ENCODE peak calls at places on chromosome 6, in five cellular contexts. One of them, this sample, is unnamed.
A peak's percentile ranks its signal among the peaks of the same experiment; 100 is the strongest.

GRCh38 chr6:146543940-146544661 is 468 bp downstream of the RAB32 start:
- DNase-seq in IMR-90: peak; percentile 38
- DNase-seq in A549: peak; percentile 15
- DNase-seq in uterus: no peak
- DNase-seq in sigmoid colon: peak; percentile 70
- DNase-seq in this sample: peak; percentile 7

GRCh38 chr6:90401933-90402830 is 105.5 kb upstream of the BACH2 start:
- DNase-seq in IMR-90: peak; percentile 7
- DNase-seq in A549: no peak
- DNase-seq in uterus: no peak
- DNase-seq in sigmoid colon: no peak
- DNase-seq in this sample: no peak

GRCh38 chr6:10030942-10031537 is 383.8 kb downstream of the TFAP2A start:
- DNase-seq in IMR-90: no peak
- DNase-seq in A549: no peak
- DNase-seq in uterus: no peak
- DNase-seq in sigmoid colon: no peak
- DNase-seq in this sample: peak; percentile 6

GRCh38 chr6:37696841-37697735 is 595 bp downstream of the MDGA1 start:
- DNase-seq in IMR-90: no peak
- DNase-seq in A549: peak; percentile 24
- DNase-seq in uterus: peak; percentile 31
- DNase-seq in sigmoid colon: no peak
- DNase-seq in this sample: peak; percentile 62

GRCh38 chr6:29628419-29629281 is 4.3 kb downstream of the GABBR1 start:
- DNase-seq in IMR-90: peak; percentile 73
- DNase-seq in A549: peak; percentile 81
- DNase-seq in uterus: peak; percentile 80
- DNase-seq in sigmoid colon: peak; percentile 92
- DNase-seq in this sample: peak; percentile 79

GRCh38 chr6:122838060-122838780 is 49.2 kb downstream of the SMPDL3A start:
- DNase-seq in IMR-90: peak; percentile 33
- DNase-seq in A549: peak; percentile 10
- DNase-seq in uterus: no peak
- DNase-seq in sigmoid colon: no peak
- DNase-seq in this sample: no peak

GRCh38 chr6:46044876-46045617 is 29.4 kb upstream of the CLIC5 start:
- DNase-seq in IMR-90: peak; percentile 74
- DNase-seq in A549: peak; percentile 18
- DNase-seq in uterus: no peak
- DNase-seq in sigmoid colon: no peak
- DNase-seq in this sample: peak; percentile 71

GRCh38 chr6:82113231-82113630 is 134.3 kb downstream of the IBTK start:
- DNase-seq in IMR-90: no peak
- DNase-seq in A549: no peak
- DNase-seq in uterus: no peak
- DNase-seq in sigmoid colon: no peak
- DNase-seq in this sample: no peak

GRCh38 chr6:34239240-34239825 is 2.7 kb downstream of the HMGA1 start:
- DNase-seq in IMR-90: no peak
- DNase-seq in A549: no peak
- DNase-seq in uterus: no peak
- DNase-seq in sigmoid colon: peak; percentile 42
- DNase-seq in this sample: peak; percentile 3

GRCh38 chr6:89597988-89598387 is 40.6 kb downstream of the LYRM2 start:
- DNase-seq in IMR-90: no peak
- DNase-seq in A549: peak; percentile 17
- DNase-seq in uterus: no peak
- DNase-seq in sigmoid colon: no peak
- DNase-seq in this sample: no peak

GRCh38 chr6:3518356-3518841 is 61.5 kb upstream of the SLC22A23 start:
- DNase-seq in IMR-90: peak; percentile 73
- DNase-seq in A549: peak; percentile 39
- DNase-seq in uterus: peak; percentile 20
- DNase-seq in sigmoid colon: peak; percentile 74
- DNase-seq in this sample: peak; percentile 82

GRCh38 chr6:72464791-72465691 is 156.8 kb upstream of the KCNQ5 start:
- DNase-seq in IMR-90: peak; percentile 83
- DNase-seq in A549: no peak
- DNase-seq in uterus: no peak
- DNase-seq in sigmoid colon: no peak
- DNase-seq in this sample: peak; percentile 35

GRCh38 chr6:41940759-41941279 is 789 bp downstream of the CCND3 start:
- DNase-seq in IMR-90: peak; percentile 12
- DNase-seq in A549: no peak
- DNase-seq in uterus: peak; percentile 56
- DNase-seq in sigmoid colon: peak; percentile 75
- DNase-seq in this sample: peak; percentile 27

GRCh38 chr6:15628499-15629131 is 34.2 kb downstream of the DTNBP1 start:
- DNase-seq in IMR-90: peak; percentile 94
- DNase-seq in A549: no peak
- DNase-seq in uterus: no peak
- DNase-seq in sigmoid colon: no peak
- DNase-seq in this sample: peak; percentile 26

GRCh38 chr6:136640132-136640915 is 90.1 kb upstream of the MAP7 start:
- DNase-seq in IMR-90: peak; percentile 82
- DNase-seq in A549: no peak
- DNase-seq in uterus: no peak
- DNase-seq in sigmoid colon: no peak
- DNase-seq in this sample: no peak

GRCh38 chr6:132669690-132670291 is 10.8 kb upstream of the TAAR1 start:
- DNase-seq in IMR-90: peak; percentile 54
- DNase-seq in A549: peak; percentile 15
- DNase-seq in uterus: no peak
- DNase-seq in sigmoid colon: no peak
- DNase-seq in this sample: peak; percentile 6

GRCh38 chr6:53268858-53269608 is 79.7 kb downstream of the ELOVL5 start:
- DNase-seq in IMR-90: no peak
- DNase-seq in A549: no peak
- DNase-seq in uterus: no peak
- DNase-seq in sigmoid colon: no peak
- DNase-seq in this sample: no peak

GRCh38 chr6:10271982-10272381 is 142.9 kb downstream of the TFAP2A start:
- DNase-seq in IMR-90: no peak
- DNase-seq in A549: no peak
- DNase-seq in uterus: no peak
- DNase-seq in sigmoid colon: no peak
- DNase-seq in this sample: no peak

GRCh38 chr6:149043476-149044130 is 273.9 kb upstream of the TAB2 start:
- DNase-seq in IMR-90: no peak
- DNase-seq in A549: peak; percentile 22
- DNase-seq in uterus: no peak
- DNase-seq in sigmoid colon: no peak
- DNase-seq in this sample: no peak

GRCh38 chr6:11795403-11795802 is 16.8 kb upstream of the ADTRP start:
- DNase-seq in IMR-90: no peak
- DNase-seq in A549: no peak
- DNase-seq in uterus: no peak
- DNase-seq in sigmoid colon: no peak
- DNase-seq in this sample: no peak

GRCh38 chr6:78831492-78831891 is 35.9 kb upstream of the IRAK1BP1 start:
- DNase-seq in IMR-90: peak; percentile 3
- DNase-seq in A549: no peak
- DNase-seq in uterus: no peak
- DNase-seq in sigmoid colon: no peak
- DNase-seq in this sample: no peak

GRCh38 chr6:39362487-39362865 is 40.0 kb upstream of the KCNK16 start:
- DNase-seq in IMR-90: no peak
- DNase-seq in A549: no peak
- DNase-seq in uterus: no peak
- DNase-seq in sigmoid colon: no peak
- DNase-seq in this sample: peak; percentile 30

GRCh38 chr6:7034055-7034454 is 73.7 kb upstream of the RREB1 start:
- DNase-seq in IMR-90: no peak
- DNase-seq in A549: no peak
- DNase-seq in uterus: no peak
- DNase-seq in sigmoid colon: no peak
- DNase-seq in this sample: no peak

GRCh38 chr6:136012948-136013347 is 161.4 kb downstream of the PDE7B start:
- DNase-seq in IMR-90: peak; percentile 42
- DNase-seq in A549: no peak
- DNase-seq in uterus: no peak
- DNase-seq in sigmoid colon: no peak
- DNase-seq in this sample: no peak

DNA sequence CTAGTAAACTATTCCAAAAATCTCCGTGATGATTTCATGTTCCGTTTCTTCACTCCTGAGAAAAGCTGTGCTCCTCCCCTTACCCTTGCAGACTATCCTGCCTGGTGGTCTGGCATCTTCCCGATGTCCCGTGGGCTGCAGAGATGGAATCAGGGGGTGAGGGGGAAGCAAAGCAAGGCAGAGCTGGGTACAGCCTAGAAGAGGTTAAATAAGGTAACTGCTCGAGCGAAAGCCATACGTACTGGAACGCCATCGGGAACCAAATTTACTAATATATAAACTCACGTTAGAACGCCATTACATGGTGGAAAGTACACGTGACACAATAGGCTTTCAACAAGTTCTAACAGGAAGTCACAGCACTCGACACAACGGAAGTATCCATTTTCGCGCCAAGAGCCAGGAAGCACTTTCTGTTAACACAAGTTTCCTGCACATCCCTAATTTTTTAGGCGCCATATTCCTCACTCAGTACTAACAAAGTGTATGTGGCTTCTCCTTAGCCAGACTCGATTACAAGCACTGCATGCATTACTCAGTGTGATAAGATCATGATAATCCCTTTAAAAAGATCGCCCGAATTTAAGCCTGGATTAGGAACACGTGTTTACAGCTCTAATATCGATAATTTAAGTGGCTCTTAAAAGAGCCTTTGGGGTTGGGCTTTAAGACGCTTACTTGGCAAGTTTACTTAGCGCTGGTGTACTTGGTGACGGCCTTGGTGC is 101.6 kb upstream of the PRSS16 start:
- DNase-seq in IMR-90: peak; percentile 91
- DNase-seq in A549: no peak
- DNase-seq in uterus: peak; percentile 72
- DNase-seq in sigmoid colon: peak; percentile 94
- DNase-seq in this sample: no peak
- TF ChIP-seq POLR2A in IMR-90: peak; percentile 82
- TF ChIP-seq POLR2A in A549: peak; percentile 17
- TF ChIP-seq POLR2A in uterus: peak; percentile 46
- TF ChIP-seq POLR2A in sigmoid colon: peak; percentile 32
- TF ChIP-seq POLR2A in this sample: peak; percentile 58

DNA sequence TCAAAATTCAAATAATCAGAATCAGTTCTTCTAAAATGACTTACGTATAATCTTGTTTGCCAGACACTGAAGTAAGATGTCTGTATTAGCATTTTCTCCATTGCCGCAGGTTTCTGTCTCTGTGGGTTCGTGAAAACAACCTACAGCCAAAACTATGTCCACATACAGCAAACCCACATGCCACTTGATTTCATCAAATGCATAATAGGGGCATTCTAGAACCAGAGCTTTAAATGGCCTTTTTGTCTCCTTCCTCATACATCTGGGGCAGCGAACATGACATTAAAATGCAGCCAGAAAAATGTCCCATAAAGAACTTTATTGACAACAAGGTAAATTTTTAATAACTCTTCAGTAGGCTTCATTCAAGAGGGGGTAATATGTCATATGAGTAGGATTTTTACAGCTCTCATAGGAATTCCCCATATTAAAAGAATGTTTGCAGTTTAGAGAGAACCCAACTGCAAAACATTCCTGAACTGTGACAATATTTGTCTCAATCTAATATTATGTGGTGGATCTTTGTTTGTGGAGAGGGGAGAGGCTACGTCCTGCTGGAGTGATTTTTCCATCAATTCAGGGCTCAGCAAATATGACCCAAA is 90.1 kb upstream of the QKI start:
- DNase-seq in IMR-90: no peak
- DNase-seq in A549: peak; percentile 36
- DNase-seq in uterus: no peak
- DNase-seq in sigmoid colon: no peak
- DNase-seq in this sample: no peak
- TF ChIP-seq POLR2A in IMR-90: no peak
- TF ChIP-seq POLR2A in A549: no peak
- TF ChIP-seq POLR2A in uterus: no peak
- TF ChIP-seq POLR2A in sigmoid colon: no peak
- TF ChIP-seq POLR2A in this sample: no peak

GRCh38 chr6:26205161-26205624 is 118.0 kb downstream of the HFE start:
- DNase-seq in IMR-90: peak; percentile 91
- DNase-seq in A549: peak; percentile 55
- DNase-seq in uterus: peak; percentile 76
- DNase-seq in sigmoid colon: peak; percentile 95
- DNase-seq in this sample: no peak

GRCh38 chr6:26204332-26205160 is 117.3 kb downstream of the HFE start:
- DNase-seq in IMR-90: peak; percentile 99
- DNase-seq in A549: peak; percentile 92
- DNase-seq in uterus: peak; percentile 87
- DNase-seq in sigmoid colon: peak; percentile 99
- DNase-seq in this sample: no peak

GRCh38 chr6:26205625-26206574 is 118.7 kb downstream of the HFE start:
- DNase-seq in IMR-90: peak; percentile 91
- DNase-seq in A549: peak; percentile 62
- DNase-seq in uterus: no peak
- DNase-seq in sigmoid colon: no peak
- DNase-seq in this sample: no peak

GRCh38 chr6:26202811-26203583 is 115.8 kb downstream of the HFE start:
- DNase-seq in IMR-90: no peak
- DNase-seq in A549: no peak
- DNase-seq in uterus: no peak
- DNase-seq in sigmoid colon: no peak
- DNase-seq in this sample: no peak

DNA sequence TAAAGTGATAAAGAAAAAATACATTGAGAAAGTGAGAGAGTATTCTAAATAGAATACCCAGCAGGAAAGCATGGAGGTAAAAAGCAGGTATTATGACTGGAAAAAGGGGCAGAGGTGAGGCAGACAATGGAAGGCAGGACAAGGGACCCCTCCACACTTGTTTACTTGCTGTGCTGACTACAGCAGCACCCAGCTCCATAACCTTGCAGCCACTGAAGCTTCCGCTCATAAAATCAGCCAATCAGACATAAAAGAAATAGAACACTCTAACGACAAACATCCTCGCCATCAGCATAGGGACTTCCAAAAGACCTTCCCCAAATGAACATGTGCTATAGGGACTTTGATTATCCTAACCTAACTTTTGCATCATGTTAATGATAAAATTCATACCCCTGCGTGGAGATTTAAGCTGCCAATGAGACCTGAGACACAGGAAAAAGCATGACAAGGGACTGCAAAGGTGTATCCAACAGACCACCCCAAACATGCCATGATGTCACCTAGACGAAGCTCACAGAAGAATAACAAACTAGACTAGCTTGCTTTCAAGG is 120.1 kb downstream of the HFE start:
- DNase-seq in IMR-90: no peak
- DNase-seq in A549: no peak
- DNase-seq in uterus: no peak
- DNase-seq in sigmoid colon: no peak
- DNase-seq in this sample: no peak
- TF ChIP-seq POLR2A in IMR-90: no peak
- TF ChIP-seq POLR2A in A549: no peak
- TF ChIP-seq POLR2A in uterus: no peak
- TF ChIP-seq POLR2A in sigmoid colon: no peak
- TF ChIP-seq POLR2A in this sample: no peak

DNA sequence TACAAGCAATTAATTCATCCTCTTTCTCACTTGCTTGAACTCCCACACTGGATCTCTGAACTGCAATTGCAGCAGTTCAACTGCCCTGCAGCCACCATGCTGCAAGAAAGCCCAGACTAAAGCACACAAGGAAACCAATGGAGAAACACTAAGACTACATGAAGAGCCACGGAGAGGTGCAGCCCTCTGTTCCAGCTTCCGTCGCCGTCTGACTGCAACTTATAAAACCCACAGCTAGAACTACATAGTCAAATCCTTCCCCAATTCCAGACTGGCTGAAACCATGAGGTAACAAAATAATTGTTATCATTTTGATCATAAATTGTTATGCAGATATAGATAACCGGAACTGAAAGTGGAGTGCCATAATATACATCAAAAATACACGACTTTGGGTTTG is 21.1 kb upstream of the THEMIS start:
- DNase-seq in IMR-90: no peak
- DNase-seq in A549: no peak
- DNase-seq in uterus: no peak
- DNase-seq in sigmoid colon: no peak
- DNase-seq in this sample: no peak
- TF ChIP-seq POLR2A in IMR-90: no peak
- TF ChIP-seq POLR2A in A549: no peak
- TF ChIP-seq POLR2A in uterus: no peak
- TF ChIP-seq POLR2A in sigmoid colon: no peak
- TF ChIP-seq POLR2A in this sample: no peak